ENCODE peak calls at places on chromosomes 3 and 15, in nine cellular contexts. One of them, this sample, is unnamed.

GRCh38 chr3:190260301-190260700 is 61.9 kb downstream of the CLDN1 start:
- DNase-seq in activated T-cell treated with anti-CD3 and anti-CD28 coated beads, Interleukin-2, amount 50 U/mL, for 4 hours: no peak
- DNase-seq in left lung: no peak
- DNase-seq in memory B cell: no peak
- DNase-seq in neuronal stem cell: no peak
- DNase-seq in RWPE1: no peak
- DNase-seq in brain microvascular endothelial cell: no peak
- DNase-seq in MM.1S: no peak
- DNase-seq in HL-60: no peak
- DNase-seq in this sample: no peak

GRCh38 chr3:87052499-87053260 is 61.7 kb upstream of the VGLL3 start:
- DNase-seq in brain microvascular endothelial cell: peak; percentile 1
- DNase-seq in MM.1S: no peak
- DNase-seq in RWPE1: no peak
- DNase-seq in neuronal stem cell: no peak
- DNase-seq in left lung: peak; percentile 79
- DNase-seq in HL-60: no peak
- DNase-seq in activated T-cell treated with anti-CD3 and anti-CD28 coated beads, Interleukin-2, amount 50 U/mL, for 4 hours: no peak
- DNase-seq in memory B cell: no peak
- DNase-seq in this sample: no peak

GRCh38 chr3:128804017-128804816 is 75.2 kb upstream of the ACAD9 start:
- DNase-seq in activated T-cell treated with anti-CD3 and anti-CD28 coated beads, Interleukin-2, amount 50 U/mL, for 4 hours: peak; percentile 50
- DNase-seq in memory B cell: peak; percentile 42
- DNase-seq in HL-60: peak; percentile 58
- DNase-seq in neuronal stem cell: no peak
- DNase-seq in MM.1S: peak; percentile 89
- DNase-seq in brain microvascular endothelial cell: peak; percentile 23
- DNase-seq in RWPE1: no peak
- DNase-seq in left lung: no peak
- DNase-seq in this sample: peak; percentile 31

GRCh38 chr3:139937674-139938279 is 2.8 kb downstream of the CLSTN2 start:
- DNase-seq in MM.1S: peak; percentile 29
- DNase-seq in activated T-cell treated with anti-CD3 and anti-CD28 coated beads, Interleukin-2, amount 50 U/mL, for 4 hours: no peak
- DNase-seq in HL-60: peak; percentile 18
- DNase-seq in neuronal stem cell: peak; percentile 17
- DNase-seq in brain microvascular endothelial cell: peak; percentile 53
- DNase-seq in left lung: no peak
- DNase-seq in memory B cell: no peak
- DNase-seq in RWPE1: peak; percentile 59
- DNase-seq in this sample: peak; percentile 57

GRCh38 chr3:178352300-178353021 is 183.8 kb upstream of the KCNMB2 start:
- DNase-seq in brain microvascular endothelial cell: peak; percentile 87
- DNase-seq in neuronal stem cell: peak; percentile 27
- DNase-seq in MM.1S: no peak
- DNase-seq in left lung: no peak
- DNase-seq in memory B cell: no peak
- DNase-seq in activated T-cell treated with anti-CD3 and anti-CD28 coated beads, Interleukin-2, amount 50 U/mL, for 4 hours: no peak
- DNase-seq in HL-60: no peak
- DNase-seq in RWPE1: no peak
- DNase-seq in this sample: no peak

GRCh38 chr3:10389341-10389740 is 68.4 kb upstream of the SEC13 start:
- DNase-seq in activated T-cell treated with anti-CD3 and anti-CD28 coated beads, Interleukin-2, amount 50 U/mL, for 4 hours: no peak
- DNase-seq in HL-60: no peak
- DNase-seq in RWPE1: no peak
- DNase-seq in MM.1S: no peak
- DNase-seq in left lung: no peak
- DNase-seq in neuronal stem cell: no peak
- DNase-seq in brain microvascular endothelial cell: no peak
- DNase-seq in memory B cell: no peak
- DNase-seq in this sample: no peak

GRCh38 chr3:53730565-53730964 is 115.7 kb downstream of the CHDH start:
- DNase-seq in MM.1S: no peak
- DNase-seq in HL-60: no peak
- DNase-seq in RWPE1: no peak
- DNase-seq in left lung: no peak
- DNase-seq in activated T-cell treated with anti-CD3 and anti-CD28 coated beads, Interleukin-2, amount 50 U/mL, for 4 hours: no peak
- DNase-seq in brain microvascular endothelial cell: peak; percentile 6
- DNase-seq in memory B cell: no peak
- DNase-seq in neuronal stem cell: no peak
- DNase-seq in this sample: no peak

GRCh38 chr15:29638781-29639180 is 183.5 kb downstream of the TJP1 start:
- DNase-seq in RWPE1: no peak
- DNase-seq in left lung: no peak
- DNase-seq in brain microvascular endothelial cell: peak; percentile 12
- DNase-seq in activated T-cell treated with anti-CD3 and anti-CD28 coated beads, Interleukin-2, amount 50 U/mL, for 4 hours: no peak
- DNase-seq in memory B cell: no peak
- DNase-seq in MM.1S: no peak
- DNase-seq in neuronal stem cell: no peak
- DNase-seq in HL-60: no peak
- DNase-seq in this sample: peak; percentile 13

GRCh38 chr3:186284661-186285060 is 77.4 kb downstream of the DGKG start:
- DNase-seq in memory B cell: no peak
- DNase-seq in neuronal stem cell: no peak
- DNase-seq in activated T-cell treated with anti-CD3 and anti-CD28 coated beads, Interleukin-2, amount 50 U/mL, for 4 hours: no peak
- DNase-seq in HL-60: no peak
- DNase-seq in brain microvascular endothelial cell: no peak
- DNase-seq in left lung: no peak
- DNase-seq in MM.1S: no peak
- DNase-seq in RWPE1: no peak
- DNase-seq in this sample: no peak